ENCODE peak calls at places on chromosomes 1 and 21, in eight cellular contexts. One of them, this sample, is unnamed. For H3K36me3, the result is how much of the 10 kb centered on the place peaks cover.

GRCh38 chr1:206766251-206766856 is 4.2 kb upstream of the IL19 start:
- DNase-seq in BJ: peak
- DNase-seq in colonic mucosa: peak
- DNase-seq in prostate gland: peak
- DNase-seq in left lung: peak
- DNase-seq in heart right ventricle: peak
- DNase-seq in psoas muscle: peak
- DNase-seq in RWPE2: no peak
- DNase-seq in this sample: no peak

GRCh38 chr1:63698001-63698838 is 75.6 kb upstream of the ROR1 start:
- DNase-seq in BJ: no peak
- DNase-seq in colonic mucosa: peak
- DNase-seq in prostate gland: no peak
- DNase-seq in left lung: peak
- DNase-seq in heart right ventricle: peak
- DNase-seq in psoas muscle: no peak
- DNase-seq in RWPE2: no peak
- DNase-seq in this sample: no peak

GRCh38 chr1:114152211-114153050 is 1.2 kb downstream of the SYT6 start:
- DNase-seq in BJ: no peak
- DNase-seq in colonic mucosa: no peak
- DNase-seq in prostate gland: peak
- DNase-seq in left lung: peak
- DNase-seq in heart right ventricle: peak
- DNase-seq in psoas muscle: peak
- DNase-seq in RWPE2: no peak
- DNase-seq in this sample: no peak

GRCh38 chr1:112337028-112337531 is 58.9 kb upstream of the CTTNBP2NL start:
- DNase-seq in BJ: no peak
- DNase-seq in colonic mucosa: peak
- DNase-seq in prostate gland: peak
- DNase-seq in left lung: peak
- DNase-seq in heart right ventricle: peak
- DNase-seq in psoas muscle: peak
- DNase-seq in RWPE2: no peak
- DNase-seq in this sample: no peak

GRCh38 chr1:206890690-206891089 is 6.6 kb upstream of the IL24 start:
- DNase-seq in BJ: no peak
- DNase-seq in colonic mucosa: no peak
- DNase-seq in prostate gland: no peak
- DNase-seq in left lung: peak
- DNase-seq in heart right ventricle: no peak
- DNase-seq in psoas muscle: no peak
- DNase-seq in RWPE2: no peak
- DNase-seq in this sample: no peak

GRCh38 chr1:36728846-36729245 is 246.1 kb upstream of the CSF3R start:
- DNase-seq in BJ: no peak
- DNase-seq in colonic mucosa: no peak
- DNase-seq in prostate gland: no peak
- DNase-seq in left lung: no peak
- DNase-seq in heart right ventricle: no peak
- DNase-seq in psoas muscle: no peak
- DNase-seq in RWPE2: no peak
- DNase-seq in this sample: no peak

GRCh38 chr1:244837597-244838258 is 2.3 kb downstream of the COX20 start:
- DNase-seq in BJ: no peak
- DNase-seq in colonic mucosa: no peak
- DNase-seq in prostate gland: no peak
- DNase-seq in left lung: no peak
- DNase-seq in heart right ventricle: no peak
- DNase-seq in psoas muscle: no peak
- DNase-seq in RWPE2: no peak
- DNase-seq in this sample: no peak

GRCh38 chr1:8205771-8206170 is 112.1 kb upstream of the SLC45A1 start:
- DNase-seq in BJ: no peak
- DNase-seq in colonic mucosa: no peak
- DNase-seq in prostate gland: no peak
- DNase-seq in left lung: no peak
- DNase-seq in heart right ventricle: no peak
- DNase-seq in psoas muscle: no peak
- DNase-seq in RWPE2: no peak
- DNase-seq in this sample: no peak

GRCh38 chr1:51644533-51645197 is 27.8 kb downstream of the OSBPL9 start:
- DNase-seq in BJ: peak
- DNase-seq in colonic mucosa: no peak
- DNase-seq in prostate gland: no peak
- DNase-seq in left lung: no peak
- DNase-seq in heart right ventricle: no peak
- DNase-seq in psoas muscle: peak
- DNase-seq in RWPE2: peak
- DNase-seq in this sample: peak

GRCh38 chr1:95381980-95382379 is 148.0 kb downstream of the RWDD3 start:
- DNase-seq in BJ: no peak
- DNase-seq in colonic mucosa: no peak
- DNase-seq in prostate gland: no peak
- DNase-seq in left lung: no peak
- DNase-seq in heart right ventricle: no peak
- DNase-seq in psoas muscle: no peak
- DNase-seq in RWPE2: no peak
- DNase-seq in this sample: no peak

GRCh38 chr1:67347688-67348472 is 40.2 kb downstream of the IL12RB2 start:
- DNase-seq in BJ: peak
- DNase-seq in colonic mucosa: peak
- DNase-seq in prostate gland: peak
- DNase-seq in left lung: no peak
- DNase-seq in heart right ventricle: peak
- DNase-seq in psoas muscle: peak
- DNase-seq in RWPE2: peak
- DNase-seq in this sample: no peak

GRCh38 chr1:70893381-70893780 is 154.2 kb downstream of the PTGER3 start:
- DNase-seq in BJ: no peak
- DNase-seq in colonic mucosa: no peak
- DNase-seq in prostate gland: no peak
- DNase-seq in left lung: no peak
- DNase-seq in heart right ventricle: no peak
- DNase-seq in psoas muscle: no peak
- DNase-seq in RWPE2: no peak
- DNase-seq in this sample: no peak

GRCh38 chr1:202237052-202237451 is 43.5 kb downstream of the LGR6 start:
- DNase-seq in BJ: no peak
- DNase-seq in colonic mucosa: no peak
- DNase-seq in prostate gland: no peak
- DNase-seq in left lung: no peak
- DNase-seq in heart right ventricle: peak
- DNase-seq in psoas muscle: no peak
- DNase-seq in RWPE2: no peak
- DNase-seq in this sample: no peak

GRCh38 chr1:11920239-11920903 is 5.9 kb downstream of the KIAA2013 start:
- DNase-seq in BJ: no peak
- DNase-seq in colonic mucosa: no peak
- DNase-seq in prostate gland: no peak
- DNase-seq in left lung: no peak
- DNase-seq in heart right ventricle: no peak
- DNase-seq in psoas muscle: no peak
- DNase-seq in RWPE2: no peak
- DNase-seq in this sample: no peak

GRCh38 chr1:93437976-93438605 is 9.8 kb upstream of the FNBP1L start:
- DNase-seq in BJ: peak
- DNase-seq in colonic mucosa: no peak
- DNase-seq in prostate gland: no peak
- DNase-seq in left lung: no peak
- DNase-seq in heart right ventricle: no peak
- DNase-seq in psoas muscle: no peak
- DNase-seq in RWPE2: no peak
- DNase-seq in this sample: no peak

GRCh38 chr1:236063919-236064673 is 794 bp downstream of the NID1 start:
- DNase-seq in BJ: no peak
- DNase-seq in colonic mucosa: peak
- DNase-seq in prostate gland: peak
- DNase-seq in left lung: peak
- DNase-seq in heart right ventricle: peak
- DNase-seq in psoas muscle: peak
- DNase-seq in RWPE2: no peak
- DNase-seq in this sample: peak

GRCh38 chr1:17538428-17539130 is 919 bp upstream of the ARHGEF10L start:
- DNase-seq in BJ: no peak
- DNase-seq in colonic mucosa: peak
- DNase-seq in prostate gland: no peak
- DNase-seq in left lung: no peak
- DNase-seq in heart right ventricle: no peak
- DNase-seq in psoas muscle: no peak
- DNase-seq in RWPE2: no peak
- DNase-seq in this sample: no peak

GRCh38 chr1:192580351-192580962 is 4.9 kb downstream of the RGS1 start:
- DNase-seq in BJ: no peak
- DNase-seq in colonic mucosa: peak
- DNase-seq in prostate gland: peak
- DNase-seq in left lung: no peak
- DNase-seq in heart right ventricle: no peak
- DNase-seq in psoas muscle: no peak
- DNase-seq in RWPE2: no peak
- DNase-seq in this sample: no peak

GRCh38 chr1:228842094-228842775 is 107.0 kb downstream of the RHOU start:
- DNase-seq in BJ: peak
- DNase-seq in colonic mucosa: no peak
- DNase-seq in prostate gland: no peak
- DNase-seq in left lung: no peak
- DNase-seq in heart right ventricle: peak
- DNase-seq in psoas muscle: peak
- DNase-seq in RWPE2: no peak
- DNase-seq in this sample: peak

GRCh38 chr1:53850082-53850673 is 12.1 kb upstream of the NDC1 start:
- DNase-seq in BJ: no peak
- DNase-seq in colonic mucosa: no peak
- DNase-seq in prostate gland: no peak
- DNase-seq in left lung: no peak
- DNase-seq in heart right ventricle: no peak
- DNase-seq in psoas muscle: no peak
- DNase-seq in RWPE2: no peak
- DNase-seq in this sample: no peak

GRCh38 chr1:219159946-219160645 is 13.6 kb upstream of the LYPLAL1 start:
- DNase-seq in BJ: no peak
- DNase-seq in colonic mucosa: no peak
- DNase-seq in prostate gland: no peak
- DNase-seq in left lung: no peak
- DNase-seq in heart right ventricle: no peak
- DNase-seq in psoas muscle: no peak
- DNase-seq in RWPE2: no peak
- DNase-seq in this sample: no peak

GRCh38 chr1:200262326-200262965 is 147.4 kb downstream of the ZNF281 start:
- DNase-seq in BJ: no peak
- DNase-seq in colonic mucosa: no peak
- DNase-seq in prostate gland: no peak
- DNase-seq in left lung: no peak
- DNase-seq in heart right ventricle: no peak
- DNase-seq in psoas muscle: no peak
- DNase-seq in RWPE2: no peak
- DNase-seq in this sample: no peak
- TF ChIP-seq CTCF in BJ: no peak
- TF ChIP-seq CTCF in colonic mucosa: no peak
- TF ChIP-seq CTCF in prostate gland: no peak
- TF ChIP-seq CTCF in left lung: no peak
- TF ChIP-seq CTCF in heart right ventricle: no peak
- TF ChIP-seq CTCF in psoas muscle: no peak
- TF ChIP-seq CTCF in RWPE2: no peak
- TF ChIP-seq CTCF in this sample: no peak

GRCh38 chr1:2206813-2207488 is 12.4 kb upstream of the FAAP20 start:
- DNase-seq in BJ: no peak
- DNase-seq in colonic mucosa: peak
- DNase-seq in prostate gland: no peak
- DNase-seq in left lung: no peak
- DNase-seq in heart right ventricle: peak
- DNase-seq in psoas muscle: no peak
- DNase-seq in RWPE2: peak
- DNase-seq in this sample: no peak
- H3K36me3 ChIP-seq in BJ: under half
- H3K36me3 ChIP-seq in colonic mucosa: under half
- H3K36me3 ChIP-seq in prostate gland: under half
- H3K36me3 ChIP-seq in left lung: under half
- H3K36me3 ChIP-seq in heart right ventricle: under half
- H3K36me3 ChIP-seq in psoas muscle: under half
- H3K36me3 ChIP-seq in RWPE2: under half
- H3K36me3 ChIP-seq in this sample: under half

DNA sequence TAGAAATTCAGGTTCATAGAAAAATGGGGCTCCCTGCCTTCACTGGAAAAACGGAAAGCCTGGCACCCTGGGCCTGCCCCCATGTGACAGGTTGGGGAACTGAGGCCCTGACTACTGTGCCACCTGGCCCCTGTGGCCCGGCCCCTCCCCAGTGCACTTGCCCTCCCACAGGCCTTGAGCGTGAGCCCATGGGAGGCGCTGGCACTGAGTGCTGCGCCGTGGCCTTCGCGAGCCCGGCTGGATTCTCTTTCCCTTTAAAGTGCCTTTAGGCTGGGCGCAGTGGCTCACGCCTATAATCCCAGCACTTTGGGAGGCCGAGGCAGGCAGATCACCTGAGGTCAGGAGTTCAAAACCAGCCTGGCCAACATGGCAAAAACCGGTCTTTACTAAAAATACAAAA is 45.7 kb downstream of the SLC37A1 start:
- DNase-seq in BJ: no peak
- DNase-seq in colonic mucosa: no peak
- DNase-seq in prostate gland: no peak
- DNase-seq in left lung: peak
- DNase-seq in heart right ventricle: no peak
- DNase-seq in psoas muscle: no peak
- DNase-seq in RWPE2: no peak
- DNase-seq in this sample: no peak
- H3K4me3 ChIP-seq in BJ: no peak
- H3K4me3 ChIP-seq in colonic mucosa: no peak
- H3K4me3 ChIP-seq in prostate gland: no peak
- H3K4me3 ChIP-seq in left lung: no peak
- H3K4me3 ChIP-seq in heart right ventricle: no peak
- H3K4me3 ChIP-seq in psoas muscle: no peak
- H3K4me3 ChIP-seq in RWPE2: no peak
- H3K4me3 ChIP-seq in this sample: no peak

DNA sequence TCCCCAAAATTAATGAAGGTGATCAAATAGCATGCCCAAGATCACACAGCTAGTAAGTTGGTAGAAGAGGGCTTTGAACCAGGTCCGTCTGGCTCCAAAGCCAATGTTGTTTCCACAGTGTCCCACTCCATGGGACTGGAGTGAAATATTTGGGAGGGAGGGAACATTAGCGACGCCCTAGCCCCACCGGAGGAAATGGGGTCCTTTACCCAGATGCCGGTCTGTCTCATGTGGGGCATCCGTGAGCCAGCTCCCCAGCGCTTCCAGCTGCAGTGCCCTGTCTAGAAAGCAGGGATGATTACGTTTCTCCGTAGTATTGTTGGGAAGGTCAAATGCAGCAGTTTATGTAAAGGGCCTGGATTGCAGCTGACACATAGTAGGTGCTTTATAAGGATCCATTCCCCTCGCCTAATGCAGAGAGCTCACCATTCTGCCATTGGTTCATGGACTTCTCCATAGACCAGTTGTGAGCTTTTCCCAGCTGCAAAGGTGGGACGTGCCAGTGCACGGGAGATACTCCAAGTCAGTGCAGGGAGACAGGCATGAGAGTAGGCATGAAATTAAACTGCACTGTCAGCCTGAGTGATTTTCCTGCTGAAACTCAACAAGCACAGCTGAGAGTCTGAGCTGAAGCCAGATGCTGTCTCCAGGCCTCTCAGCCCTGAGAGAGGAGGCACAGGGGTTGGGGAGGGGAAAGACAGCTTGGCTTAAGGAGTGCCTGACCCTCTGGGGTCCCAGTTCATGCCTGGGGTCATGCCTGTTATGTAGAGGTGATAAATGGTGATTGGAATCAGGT is 24.7 kb downstream of the QSOX1 start:
- DNase-seq in BJ: no peak
- DNase-seq in colonic mucosa: no peak
- DNase-seq in prostate gland: no peak
- DNase-seq in left lung: peak
- DNase-seq in heart right ventricle: no peak
- DNase-seq in psoas muscle: no peak
- DNase-seq in RWPE2: no peak
- DNase-seq in this sample: peak
- TF ChIP-seq CTCF in BJ: no peak
- TF ChIP-seq CTCF in colonic mucosa: no peak
- TF ChIP-seq CTCF in prostate gland: no peak
- TF ChIP-seq CTCF in left lung: no peak
- TF ChIP-seq CTCF in heart right ventricle: no peak
- TF ChIP-seq CTCF in psoas muscle: no peak
- TF ChIP-seq CTCF in RWPE2: peak
- TF ChIP-seq CTCF in this sample: no peak